ENCODE peak calls at places on chromosome 12, in six cellular contexts. E is ACHN, L is pons, H is NCI-H1436, N is pancreas, D is anterior cingulate cortex. K is an unnamed sample.

GRCh38 chr12:116186482-116187157 is 90.9 kb downstream of the MED13L start:
- DNase-seq in L (no peak), E (no peak), H (no peak), N (no peak), D (no peak), K (peak)

GRCh38 chr12:17992002-17992656 is 97.9 kb downstream of the RERGL start:
- DNase-seq in D (no peak), H (no peak), N (no peak), L (peak), E (peak), K (peak)

GRCh38 chr12:52789637-52790426 is 6.1 kb downstream of the KRT3 start:
- DNase-seq in E (no peak), D (no peak), H (no peak), L (no peak), N (no peak), K (no peak)

GRCh38 chr12:2198088-2198501 is 145.3 kb downstream of the CACNA1C start:
- DNase-seq in E (peak), L (no peak), H (no peak), D (peak), N (no peak), K (peak)

GRCh38 chr12:678747-679712 is 15.8 kb upstream of the NINJ2 start:
- DNase-seq in L (no peak), E (no peak), D (no peak), N (no peak), H (no peak), K (no peak)

GRCh38 chr12:1660304-1661187 is 30.3 kb upstream of the ADIPOR2 start:
- DNase-seq in E (no peak), H (no peak), D (no peak), L (no peak), N (peak), K (no peak)

GRCh38 chr12:96516472-96517417 is 27.4 kb downstream of the CFAP54 start:
- DNase-seq in D (peak), E (peak), H (peak), L (peak), N (peak), K (peak)

GRCh38 chr12:59113831-59114273 is 193.5 kb upstream of the LRIG3 start:
- DNase-seq in N (peak), D (peak), H (peak), E (peak), L (peak), K (peak)

GRCh38 chr12:44422559-44422958 is 453.6 kb downstream of the NELL2 start:
- DNase-seq in H (no peak), D (no peak), L (no peak), N (no peak), E (no peak), K (no peak)

GRCh38 chr12:46370792-46371717 is 1.5 kb downstream of the SLC38A2 start:
- DNase-seq in H (peak), D (peak), L (peak), N (peak), E (peak), K (peak)

GRCh38 chr12:112418596-112419268 is at the start of gene PTPN11:
- DNase-seq in D (peak), L (peak), H (peak), N (peak), E (peak), K (peak)

GRCh38 chr12:571795-572531 is 91.3 kb downstream of the NINJ2 start:
- DNase-seq in L (no peak), D (no peak), N (no peak), H (no peak), E (peak), K (no peak)

GRCh38 chr12:1053690-1054089 is 62.7 kb downstream of the ERC1 start:
- DNase-seq in H (no peak), E (no peak), L (peak), N (no peak), D (no peak), K (no peak)

GRCh38 chr12:4960030-4960429 is 50.3 kb downstream of the KCNA1 start:
- DNase-seq in N (no peak), E (no peak), D (peak), H (no peak), L (no peak), K (peak)

GRCh38 chr12:106760184-106760531 is 14.3 kb upstream of the RIC8B start:
- DNase-seq in D (peak), N (no peak), E (no peak), L (peak), H (peak), K (no peak)

GRCh38 chr12:131430158-131430772 is 280.6 kb upstream of the SFSWAP start:
- DNase-seq in H (no peak), N (no peak), D (no peak), L (no peak), E (no peak), K (no peak)

GRCh38 chr12:6374028-6374780 is 1.2 kb downstream of the SCNN1A start:
- DNase-seq in D (no peak), H (no peak), N (no peak), L (no peak), E (no peak), K (no peak)

GRCh38 chr12:58966939-58967338 is 46.6 kb upstream of the LRIG3 start:
- DNase-seq in N (no peak), L (no peak), H (no peak), D (no peak), E (no peak), K (peak)

GRCh38 chr12:55728185-55728931 is 451 bp downstream of the CD63 start:
- DNase-seq in L (no peak), N (peak), E (peak), D (peak), H (peak), K (peak)

GRCh38 chr12:67650127-67650495 is 1.6 kb downstream of the DYRK2 start:
- DNase-seq in H (no peak), D (no peak), L (no peak), N (peak), E (peak), K (peak)

GRCh38 chr12:57124259-57124877 is 3.9 kb upstream of the LRP1 start:
- DNase-seq in D (peak), L (peak), H (peak), E (peak), N (peak), K (peak)

GRCh38 chr12:117485984-117486839 is 124.8 kb upstream of the NOS1 start:
- DNase-seq in N (no peak), D (no peak), L (no peak), E (no peak), H (no peak), K (no peak)

GRCh38 chr12:131221061-131221945 is 267.6 kb downstream of the ADGRD1 start:
- DNase-seq in N (no peak), L (no peak), E (no peak), D (no peak), H (no peak), K (no peak)

GRCh38 chr12:27969901-27970390 is 2.6 kb downstream of the PTHLH start:
- DNase-seq in N (peak), H (no peak), D (no peak), L (no peak), E (peak), K (peak)

GRCh38 chr12:12384601-12385321 is 27.9 kb downstream of the BORCS5 start:
- DNase-seq in L (peak), H (no peak), D (no peak), E (no peak), N (no peak), K (peak)

GRCh38 chr12:49364989-49365388 is 2.3 kb upstream of the SPATS2 start:
- DNase-seq in H (no peak), N (no peak), L (no peak), E (no peak), D (no peak), K (no peak)

GRCh38 chr12:11746024-11746771 is 96.7 kb downstream of the ETV6 start:
- DNase-seq in E (peak), D (no peak), L (peak), N (no peak), H (no peak), K (peak)

GRCh38 chr12:46475972-46476645 is 103.5 kb upstream of the SLC38A2 start:
- DNase-seq in N (no peak), E (no peak), H (no peak), D (no peak), L (no peak), K (peak)

K was measured in myocyte.